ENCODE peak calls at places on chromosomes 4 and X, in ten cellular contexts. B is A673; E is small intestine; K is upper lobe of right lung; W is right atrium auricular region; X is heart right ventricle; C is CD4-positive, alpha-beta memory T cell; R is NT2/D1; F is A549; I is GM23248. N is an unnamed sample. For H3K4me1, the result is how much of the 10 kb centered on the place peaks cover.

GRCh38 chr4:88062311-88062710 is 54.9 kb downstream of the PKD2 start:
- DNase-seq in B (no peak), E (no peak), K (no peak), W (no peak), X (no peak), C (no peak), R (no peak), F (no peak), I (no peak), N (no peak)

GRCh38 chrX:109774706-109775105 is 41.6 kb upstream of the ACSL4 start:
- DNase-seq in B (no peak), E (no peak), K (no peak), W (no peak), X (no peak), C (no peak), R (no peak), F (peak), I (peak), N (no peak)

GRCh38 chrX:3286196-3286920 is 60.1 kb downstream of the MXRA5 start:
- DNase-seq in B (peak), E (no peak), K (no peak), W (no peak), X (no peak), C (no peak), R (no peak), F (peak), I (peak), N (peak)

GRCh38 chrX:47514553-47515235 is 31.7 kb upstream of the ZNF41 start:
- DNase-seq in B (no peak), E (peak), K (no peak), W (no peak), X (no peak), C (no peak), R (no peak), F (peak), I (peak), N (no peak)

GRCh38 chr4:149964001-149964400 is 114.2 kb upstream of the DCLK2 start:
- DNase-seq in B (no peak), E (no peak), K (no peak), W (no peak), X (no peak), C (no peak), R (no peak), F (no peak), I (no peak), N (no peak)

GRCh38 chr4:8443801-8444200 is 3.2 kb downstream of the TRMT44 start:
- DNase-seq in B (no peak), E (no peak), K (no peak), W (no peak), X (no peak), C (no peak), R (no peak), F (no peak), I (no peak), N (no peak)

GRCh38 chrX:134631404-134632346 is 26.6 kb downstream of the PLAC1 start:
- DNase-seq in B (peak), E (no peak), K (no peak), W (no peak), X (no peak), C (no peak), R (no peak), F (no peak), I (peak), N (no peak)

GRCh38 chrX:96889726-96890125 is 6.0 kb downstream of the RPA4 start:
- DNase-seq in B (no peak), E (peak), K (no peak), W (no peak), X (no peak), C (no peak), R (no peak), F (peak), I (no peak), N (no peak)

GRCh38 chr4:22670953-22671352 is 21.8 kb upstream of the GBA3 start:
- DNase-seq in B (peak), E (no peak), K (no peak), W (no peak), X (no peak), C (no peak), R (no peak), F (no peak), I (peak), N (no peak)

GRCh38 chrX:108199691-108200090 is 108.1 kb downstream of the ATG4A start:
- DNase-seq in B (peak), E (peak), K (no peak), W (no peak), X (no peak), C (no peak), R (peak), F (peak), I (peak), N (no peak)

GRCh38 chr4:83138979-83139378 is 24.4 kb upstream of the PLAC8 start:
- DNase-seq in B (no peak), E (peak), K (no peak), W (no peak), X (no peak), C (no peak), R (no peak), F (no peak), I (no peak), N (no peak)

GRCh38 chr4:182925298-182925738 is 8.1 kb upstream of the DCTD start:
- DNase-seq in B (peak), E (peak), K (peak), W (no peak), X (peak), C (peak), R (no peak), F (peak), I (peak), N (peak)

GRCh38 chr4:172666711-172667368 is 501.8 kb upstream of the GALNT7 start:
- DNase-seq in B (peak), E (no peak), K (no peak), W (no peak), X (no peak), C (no peak), R (no peak), F (peak), I (peak), N (no peak)

GRCh38 chrX:103170216-103170615 is 44.7 kb upstream of the BEX4 start:
- DNase-seq in B (no peak), E (no peak), K (no peak), W (no peak), X (no peak), C (no peak), R (no peak), F (no peak), I (peak), N (no peak)

GRCh38 chr4:115259651-115260050 is 146.2 kb upstream of the NDST4 start:
- DNase-seq in B (no peak), E (peak), K (no peak), W (no peak), X (no peak), C (no peak), R (no peak), F (no peak), I (no peak), N (no peak)

GRCh38 chr4:8079031-8079885 is 79.4 kb downstream of the ABLIM2 start:
- DNase-seq in B (peak), E (peak), K (no peak), W (no peak), X (no peak), C (no peak), R (no peak), F (peak), I (peak), N (no peak)

GRCh38 chr4:88276952-88277710 is 7.2 kb downstream of the PPM1K start:
- DNase-seq in B (no peak), E (no peak), K (no peak), W (no peak), X (no peak), C (no peak), R (no peak), F (no peak), I (no peak), N (no peak)

GRCh38 chrX:15834051-15834450 is 20.6 kb downstream of the AP1S2 start:
- DNase-seq in B (no peak), E (no peak), K (no peak), W (no peak), X (no peak), C (no peak), R (no peak), F (no peak), I (no peak), N (no peak)

GRCh38 chr4:3290889-3291321 is 1.9 kb upstream of the RGS12 start:
- DNase-seq in B (no peak), E (no peak), K (peak), W (no peak), X (no peak), C (no peak), R (no peak), F (no peak), I (no peak), N (no peak)

GRCh38 chr4:110310795-110311194 is 112.4 kb upstream of the ELOVL6 start:
- DNase-seq in B (no peak), E (no peak), K (no peak), W (no peak), X (no peak), C (no peak), R (no peak), F (peak), I (no peak), N (no peak)

GRCh38 chr4:21097865-21098264 is 397.6 kb downstream of the PACRGL start:
- DNase-seq in B (no peak), E (no peak), K (no peak), W (no peak), X (no peak), C (no peak), R (no peak), F (no peak), I (no peak), N (no peak)

DNA sequence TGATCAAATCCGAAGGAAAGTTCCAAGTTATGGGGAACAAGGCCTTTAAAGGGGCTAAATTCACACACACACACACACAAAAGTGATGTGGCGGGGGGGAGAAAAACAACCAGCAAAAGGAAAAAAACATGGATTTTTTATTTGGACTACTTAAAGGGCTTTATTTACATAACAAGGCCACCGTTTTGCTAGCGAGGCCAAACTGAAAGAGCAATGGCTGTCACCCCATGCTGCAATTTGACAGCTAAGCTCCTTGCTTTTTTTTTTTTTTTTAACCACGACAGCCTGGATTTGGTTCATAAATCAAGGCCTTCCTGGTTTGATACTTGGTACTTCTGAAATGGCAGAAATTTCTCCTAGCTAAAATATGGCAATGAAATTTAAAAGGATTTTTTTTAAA is 99.6 kb upstream of the PTCHD1 start:
- DNase-seq in B (no peak), E (no peak), K (no peak), W (no peak), X (no peak), C (no peak), R (peak), F (no peak), I (no peak), N (no peak)
- H3K4me1 ChIP-seq in B (under half), E (under half), K (under half), W (under half), X (under half), C (under half), R (under half), F (under half), I (under half), N (under half)

DNA sequence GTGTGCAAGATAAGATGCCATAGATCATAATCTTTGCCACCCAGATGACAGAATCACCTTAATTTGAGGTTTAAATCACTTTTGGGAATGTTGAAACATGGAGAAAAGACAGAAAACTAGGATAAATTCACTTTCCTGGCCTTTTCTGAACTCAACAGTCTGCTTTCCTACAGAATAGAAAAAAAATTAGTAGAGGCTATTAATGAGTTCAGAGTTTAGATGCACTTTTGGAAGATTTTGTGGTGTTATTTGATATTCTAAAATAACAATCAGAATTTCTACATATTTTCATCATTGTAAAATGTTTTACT is 195.9 kb downstream of the CAMK2D start:
- DNase-seq in B (no peak), E (no peak), K (no peak), W (no peak), X (no peak), C (no peak), R (no peak), F (no peak), I (no peak), N (no peak)
- H3K4me1 ChIP-seq in B (under half), E (under half), K (under half), W (under half), X (under half), C (under half), R (under half), F (under half), I (under half), N (under half)

DNA sequence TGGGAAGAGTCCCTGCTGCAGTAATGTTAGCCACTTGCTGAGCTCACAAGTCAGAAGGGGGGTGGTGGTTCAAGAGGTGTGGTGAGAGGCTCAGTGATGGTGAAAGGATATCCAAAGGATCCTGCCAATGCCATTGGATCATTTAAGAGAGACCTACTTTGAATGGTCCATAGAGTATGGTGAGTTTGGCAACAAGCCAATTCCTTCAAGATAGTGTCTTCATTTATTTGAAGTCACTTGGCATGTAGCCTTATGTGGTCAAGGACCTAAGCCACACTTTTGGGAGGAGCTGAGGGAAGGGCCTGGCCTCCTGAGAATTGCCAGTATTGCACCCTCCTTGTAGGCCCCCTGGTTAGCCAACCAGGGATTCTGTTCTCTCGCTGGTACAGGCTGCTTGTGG is 87.9 kb downstream of the TSPAN7 start:
- DNase-seq in B (no peak), E (no peak), K (no peak), W (no peak), X (no peak), C (no peak), R (no peak), F (no peak), I (no peak), N (no peak)
- H3K4me1 ChIP-seq in B (under half), E (under half), K (under half), W (under half), X (under half), C (under half), R (under half), F (under half), I (under half), N (under half)

DNA sequence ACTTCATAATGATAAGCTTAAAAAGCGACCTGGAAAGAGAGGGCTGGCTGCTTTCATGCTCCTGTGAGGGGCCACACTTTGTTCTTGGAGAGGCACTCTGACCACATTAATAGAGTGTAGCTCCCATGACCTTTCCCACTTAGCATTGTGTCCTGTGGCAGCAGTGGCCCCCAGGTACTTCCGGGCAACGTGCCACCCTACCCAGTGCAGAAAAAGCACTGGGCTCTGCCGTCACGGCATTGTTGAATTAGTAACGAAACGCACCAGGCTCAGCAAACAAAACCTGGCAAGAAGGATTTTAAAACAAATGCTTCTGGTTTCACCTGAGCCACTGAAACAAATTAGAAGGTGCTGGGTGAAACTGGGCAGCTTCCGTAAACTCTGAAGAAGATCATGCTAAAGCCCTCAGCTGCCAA is 5.4 kb upstream of the SORBS2 start:
- DNase-seq in B (no peak), E (peak), K (peak), W (no peak), X (peak), C (no peak), R (no peak), F (no peak), I (no peak), N (no peak)
- H3K4me1 ChIP-seq in B (under half), E (under half), K (under half), W (under half), X (under half), C (under half), R (under half), F (under half), I (under half), N (under half)

GRCh38 chr4:140239311-140239710 is 85.3 kb upstream of the MAML3 start:
- DNase-seq in B (no peak), E (no peak), K (no peak), W (no peak), X (no peak), C (no peak), R (no peak), F (no peak), I (no peak), N (no peak)

GRCh38 chr4:140240237-140240636 is 86.3 kb upstream of the MAML3 start:
- DNase-seq in B (no peak), E (no peak), K (no peak), W (no peak), X (no peak), C (no peak), R (no peak), F (no peak), I (no peak), N (no peak)

GRCh38 chr4:140237616-140238352 is 83.8 kb upstream of the MAML3 start:
- DNase-seq in B (peak), E (peak), K (peak), W (peak), X (peak), C (no peak), R (peak), F (no peak), I (peak), N (peak)

GRCh38 chr4:140236649-140237160 is 82.7 kb upstream of the MAML3 start:
- DNase-seq in B (no peak), E (no peak), K (no peak), W (no peak), X (no peak), C (no peak), R (no peak), F (no peak), I (peak), N (no peak)

DNA sequence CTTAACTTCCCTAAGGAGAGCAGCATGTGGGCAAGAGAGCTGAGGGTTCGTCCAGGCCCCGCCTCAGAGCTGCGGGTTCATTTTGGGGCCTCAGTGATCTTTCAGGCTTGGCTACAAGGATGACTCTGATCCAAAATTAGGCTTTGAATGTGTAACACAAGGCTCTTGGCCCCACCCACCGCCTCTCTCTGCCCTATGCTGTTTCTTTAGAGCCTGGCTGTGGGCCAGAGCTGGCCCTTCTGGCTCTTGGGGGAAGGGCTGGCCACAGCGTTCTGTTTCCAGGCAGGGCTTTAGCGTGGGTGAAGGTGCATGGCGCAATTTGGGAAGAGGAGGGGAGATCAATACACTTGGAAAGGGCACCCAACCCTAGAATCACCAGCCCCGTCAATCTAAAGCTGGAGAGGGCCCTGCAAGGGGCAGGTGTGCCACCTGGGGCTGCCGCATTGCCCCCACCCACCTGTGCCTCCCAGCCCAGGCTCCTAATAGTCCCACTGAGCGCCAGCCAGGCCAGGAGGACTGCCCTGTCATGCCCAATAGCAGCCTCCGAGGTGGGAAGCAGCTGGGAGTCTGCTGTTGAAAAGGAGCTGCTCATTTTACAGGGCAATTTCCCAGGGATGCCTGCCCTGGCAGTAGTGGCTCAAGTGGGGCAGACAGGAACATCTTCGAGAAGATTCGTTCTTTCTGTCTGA is 84.5 kb upstream of the MAML3 start:
- DNase-seq in B (peak), E (peak), K (peak), W (peak), X (peak), C (no peak), R (no peak), F (no peak), I (peak), N (peak)
- H3K4me1 ChIP-seq in B (half or more), E (under half), K (under half), W (under half), X (under half), C (under half), R (under half), F (under half), I (under half), N (under half)

GRCh38 chr4:76457885-76458284 is 22.9 kb downstream of the SHROOM3 start:
- DNase-seq in B (no peak), E (no peak), K (no peak), W (no peak), X (no peak), C (no peak), R (no peak), F (no peak), I (no peak), N (peak)
- H3K4me1 ChIP-seq in B (under half), E (under half), K (under half), W (under half), X (under half), C (under half), R (under half), F (under half), I (under half), N (under half)

DNA sequence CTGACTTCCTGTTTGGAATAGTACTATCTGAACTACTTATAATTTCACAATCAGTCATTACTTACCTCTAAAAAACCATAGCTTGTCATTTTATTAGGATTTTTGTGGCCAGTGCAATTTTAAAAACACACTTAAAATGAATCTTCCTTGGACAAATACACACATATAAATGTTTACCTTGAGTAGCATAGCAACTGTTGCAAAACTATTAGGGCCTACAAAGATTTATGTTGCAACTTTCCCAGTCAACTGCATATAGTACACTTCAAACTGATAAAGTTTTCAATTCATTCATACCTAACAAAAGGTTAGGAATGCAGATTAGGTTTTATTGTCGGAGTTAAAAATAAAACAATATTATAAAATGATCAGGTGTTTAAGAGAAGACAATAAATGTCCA is 193.0 kb downstream of the PDGFC start:
- DNase-seq in B (no peak), E (no peak), K (no peak), W (no peak), X (no peak), C (no peak), R (no peak), F (peak), I (peak), N (no peak)
- H3K4me1 ChIP-seq in B (under half), E (under half), K (under half), W (under half), X (half or more), C (under half), R (under half), F (under half), I (half or more), N (under half)